ENCODE peak calls at places on chromosomes 13 and 19, in four cellular contexts. B is heart left ventricle, P is PC-3, R is AG09319. K is an unnamed sample.

GRCh38 chr13:98454389-98454881 is 122.5 kb downstream of the STK24 start:
- DNase-seq in B (no peak), P (peak), R (peak), K (no peak)

GRCh38 chr13:35600137-35600536 is 123.6 kb upstream of the MAB21L1 start:
- DNase-seq in B (no peak), P (no peak), R (no peak), K (no peak)

GRCh38 chr19:4692275-4693077 is 22.3 kb upstream of the MYDGF start:
- DNase-seq in B (no peak), P (no peak), R (no peak), K (no peak)

GRCh38 chr19:54436031-54436523 is 12.9 kb upstream of the LENG8 start:
- DNase-seq in B (peak), P (no peak), R (no peak), K (no peak)

GRCh38 chr19:11693505-11694499 is 44.9 kb downstream of the ZNF823 start:
- DNase-seq in B (no peak), P (peak), R (peak), K (no peak)

GRCh38 chr13:36862002-36862706 is 43.1 kb downstream of the RFXAP start:
- DNase-seq in B (no peak), P (peak), R (no peak), K (no peak)

GRCh38 chr13:44857736-44858135 is 131.5 kb downstream of the NUFIP1 start:
- DNase-seq in B (no peak), P (no peak), R (no peak), K (no peak)

GRCh38 chr19:46376241-46377153 is 29.6 kb downstream of the PPP5C start:
- DNase-seq in B (no peak), P (no peak), R (no peak), K (no peak)

GRCh38 chr13:41182231-41182630 is 12.1 kb downstream of the KBTBD7 start:
- DNase-seq in B (no peak), P (no peak), R (no peak), K (no peak)

GRCh38 chr13:65964672-65965071 is 1265.5 kb downstream of the PCDH9 start:
- DNase-seq in B (no peak), P (peak), R (no peak), K (no peak)

GRCh38 chr13:113506025-113506685 is 15.6 kb upstream of the DCUN1D2 start:
- DNase-seq in B (no peak), P (no peak), R (no peak), K (no peak)

GRCh38 chr13:84050551-84050950 is 168.3 kb upstream of the SLITRK1 start:
- DNase-seq in B (no peak), P (peak), R (no peak), K (no peak)

GRCh38 chr13:102772042-102772425 is 1.6 kb downstream of the TEX30 start:
- DNase-seq in B (no peak), P (no peak), R (no peak), K (no peak)

GRCh38 chr19:54281008-54281728 is at the start of gene LILRB2:
- DNase-seq in B (no peak), P (no peak), R (no peak), K (no peak)

GRCh38 chr19:6232567-6232966 is 47.2 kb downstream of the MLLT1 start:
- DNase-seq in B (no peak), P (peak), R (peak), K (no peak)

GRCh38 chr19:17755977-17756670 is 4.8 kb downstream of the FCHO1 start:
- DNase-seq in B (peak), P (peak), R (no peak), K (peak)

GRCh38 chr13:107586216-107586615 is 629.1 kb downstream of the LIG4 start:
- DNase-seq in B (no peak), P (no peak), R (no peak), K (no peak)

GRCh38 chr19:42653841-42654240 is 59.1 kb upstream of the CEACAM8 start:
- DNase-seq in B (no peak), P (no peak), R (no peak), K (no peak)

GRCh38 chr19:405138-405965 is 3.6 kb downstream of the C2CD4C start:
- DNase-seq in B (no peak), P (no peak), R (no peak), K (peak)

GRCh38 chr13:73303858-73304257 is 245.1 kb downstream of the KLF5 start:
- DNase-seq in B (no peak), P (peak), R (no peak), K (no peak)

GRCh38 chr13:31380728-31381127 is 181.0 kb downstream of the B3GLCT start:
- DNase-seq in B (no peak), P (no peak), R (no peak), K (no peak)

GRCh38 chr13:43054803-43055802 is 31.7 kb downstream of the DNAJC15 start:
- DNase-seq in B (peak), P (peak), R (no peak), K (no peak)

GRCh38 chr19:294819-295686 is 3.9 kb upstream of the PLPP2 start:
- DNase-seq in B (no peak), P (no peak), R (no peak), K (peak)

GRCh38 chr19:31504221-31504620 is 155.0 kb upstream of the TSHZ3 start:
- DNase-seq in B (no peak), P (no peak), R (no peak), K (no peak)

GRCh38 chr19:8096071-8096470 is 43.5 kb downstream of the CCL25 start:
- DNase-seq in B (no peak), P (peak), R (no peak), K (no peak)
- TF ChIP-seq CTCF in B (no peak), P (peak), R (no peak), K (no peak)

GRCh38 chr19:38224014-38224862 is at the start of gene DPF1:
- DNase-seq in B (peak), P (peak), R (no peak), K (peak)
- TF ChIP-seq CTCF in B (no peak), P (peak), R (no peak), K (no peak)

GRCh38 chr13:49220035-49220855 is at the start of gene MLNR:
- DNase-seq in B (peak), P (no peak), R (no peak), K (no peak)
- TF ChIP-seq CTCF in B (no peak), P (no peak), R (no peak), K (no peak)

DNA sequence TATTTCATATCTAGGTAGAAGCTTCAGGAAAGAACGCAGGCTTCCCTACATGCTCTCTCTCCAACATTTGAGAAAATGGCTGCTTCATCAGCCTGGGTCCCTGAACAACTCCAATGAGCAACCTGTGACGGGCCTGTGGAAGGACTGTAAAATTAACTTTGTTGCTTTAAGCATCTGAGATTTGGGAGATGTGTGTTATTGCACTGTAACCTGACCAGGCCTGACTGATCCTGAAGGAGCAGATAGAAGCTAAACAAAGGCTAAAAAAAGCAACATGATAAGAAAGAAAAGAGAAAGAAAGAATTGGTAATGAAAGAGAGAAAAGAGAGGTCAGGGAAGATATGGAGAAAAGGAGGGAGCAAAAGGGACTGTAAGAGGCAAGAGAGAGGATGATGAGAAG is 77.1 kb upstream of the MBNL2 start:
- DNase-seq in B (no peak), P (no peak), R (no peak), K (no peak)
- TF ChIP-seq CTCF in B (no peak), P (no peak), R (no peak), K (no peak)

GRCh38 chr19:49775742-49776370 is 9.1 kb downstream of the AP2A1 start:
- DNase-seq in B (no peak), P (no peak), R (no peak), K (no peak)
- TF ChIP-seq CTCF in B (no peak), P (no peak), R (no peak), K (no peak)

GRCh38 chr19:49921871-49922755 is 6.9 kb upstream of the ATF5 start:
- DNase-seq in B (no peak), P (peak), R (peak), K (no peak)
- TF ChIP-seq CTCF in B (no peak), P (no peak), R (no peak), K (no peak)

GRCh38 chr19:40807147-40808020 is 8.4 kb downstream of the EGLN2 start:
- DNase-seq in B (no peak), P (peak), R (no peak), K (no peak)
- TF ChIP-seq CTCF in B (no peak), P (peak), R (no peak), K (peak)

GRCh38 chr19:55468054-55468393 is 3.5 kb upstream of the C19orf85 start:
- DNase-seq in B (no peak), P (no peak), R (no peak), K (no peak)
- TF ChIP-seq CTCF in B (no peak), P (peak), R (no peak), K (peak)